ENCODE peak calls at places on chromosomes 1 and 21, in five cellular contexts. H is right cardiac atrium, U is mucosa of descending colon, C is RWPE1, K is amniotic stem cell. W is an unnamed sample.

GRCh38 chr1:195097316-195097715 is 1510.9 kb downstream of the KCNT2 start:
- DNase-seq in C (peak; percentile 58), H (no peak), U (no peak), K (no peak), W (no peak)

GRCh38 chr21:16978309-16978895 is 534.4 kb upstream of the CXADR start:
- DNase-seq in U (no peak), K (no peak), H (no peak), C (no peak), W (no peak)

GRCh38 chr1:214281902-214282695 is 1.1 kb downstream of the SMYD2 start:
- DNase-seq in K (peak; percentile 21), U (no peak), H (peak; percentile 28), C (peak; percentile 64), W (no peak)

GRCh38 chr1:15352122-15352957 is 57.3 kb upstream of the EFHD2 start:
- DNase-seq in K (peak; percentile 8), C (peak; percentile 95), U (peak; percentile 60), H (no peak), W (peak; percentile 49)

GRCh38 chr1:161439280-161440232 is 65.7 kb upstream of the FCGR2A start:
- DNase-seq in C (no peak), U (peak; percentile 42), K (no peak), H (no peak), W (no peak)

GRCh38 chr1:31936278-31936965 is 1.7 kb downstream of the PTP4A2 start:
- DNase-seq in K (no peak), C (no peak), U (no peak), H (no peak), W (no peak)

GRCh38 chr1:200699871-200700270 is 30.2 kb upstream of the DDX59 start:
- DNase-seq in U (no peak), K (no peak), H (no peak), C (no peak), W (no peak)

GRCh38 chr1:199778324-199778955 is 249.1 kb upstream of the NR5A2 start:
- DNase-seq in C (no peak), U (no peak), K (no peak), H (no peak), W (no peak)

GRCh38 chr1:119711804-119712341 is at the start of gene PHGDH:
- DNase-seq in H (peak; percentile 78), C (peak; percentile 97), U (peak; percentile 45), K (peak; percentile 82), W (peak; percentile 70)

GRCh38 chr1:210792703-210793102 is 341.2 kb downstream of the KCNH1 start:
- DNase-seq in C (peak; percentile 63), H (no peak), U (no peak), K (peak; percentile 41), W (no peak)

GRCh38 chr21:45351061-45351460 is 53.9 kb upstream of the COL18A1 start:
- DNase-seq in C (no peak), K (no peak), U (no peak), H (peak; percentile 9), W (no peak)

GRCh38 chr1:229005556-229005955 is 265.4 kb upstream of the RAB4A start:
- DNase-seq in H (no peak), C (no peak), K (no peak), U (no peak), W (no peak)

GRCh38 chr1:112935474-112936289 is 20.3 kb downstream of the SLC16A1 start:
- DNase-seq in U (no peak), K (no peak), H (no peak), C (peak; percentile 66), W (no peak)

GRCh38 chr1:115160728-115161127 is 71.4 kb upstream of the TSPAN2 start:
- DNase-seq in U (no peak), C (no peak), H (no peak), K (no peak), W (no peak)

GRCh38 chr1:115648717-115649691 is 7.2 kb downstream of the VANGL1 start:
- DNase-seq in K (no peak), C (no peak), H (no peak), U (no peak), W (no peak)

GRCh38 chr1:230327892-230328284 is 98.2 kb downstream of the PGBD5 start:
- DNase-seq in H (no peak), K (no peak), C (peak; percentile 65), U (no peak), W (no peak)

GRCh38 chr1:215971793-215972441 is 404.8 kb downstream of the KCTD3 start:
- DNase-seq in H (no peak), K (no peak), U (no peak), C (no peak), W (no peak)

GRCh38 chr1:53735261-53735660 is 3.7 kb downstream of the GLIS1 start:
- DNase-seq in H (no peak), C (no peak), U (no peak), K (no peak), W (no peak)

GRCh38 chr1:7789828-7790227 is 5.7 kb downstream of the PER3 start:
- DNase-seq in K (no peak), H (no peak), U (no peak), C (no peak), W (no peak)

GRCh38 chr1:86913399-86913895 is 479 bp downstream of the SELENOF start:
- DNase-seq in H (no peak), C (no peak), U (no peak), K (peak; percentile 16), W (no peak)

GRCh38 chr1:30668026-30668425 is 55.4 kb downstream of the MATN1 start:
- DNase-seq in C (no peak), H (no peak), U (peak; percentile 78), K (no peak), W (no peak)

GRCh38 chr1:211738709-211739301 is 63.4 kb upstream of the NEK2 start:
- DNase-seq in H (no peak), C (no peak), K (no peak), U (no peak), W (no peak)

GRCh38 chr1:55250399-55251075 is 35.4 kb upstream of the USP24 start:
- DNase-seq in H (no peak), C (no peak), U (no peak), K (no peak), W (no peak)

W was measured in NCI-H2107.